ENCODE peak calls at places on chromosomes 4 and X, in six cellular contexts. H, L, N, A, V and O are unnamed samples.
A peak's percentile ranks its signal among the peaks of the same experiment; 100 is the strongest.

GRCh38 chr4:120839624-120839973 is 82.9 kb downstream of the PRDM5 start:
- DNase-seq in L (no peak), V (no peak), H (no peak), N (no peak), A (no peak), O (no peak)

GRCh38 chr4:109548655-109549054 is 11.4 kb upstream of the MCUB start:
- DNase-seq in L (no peak), A (no peak), H (no peak), N (no peak), V (no peak), O (no peak)

GRCh38 chr4:175103403-175103802 is 185.2 kb downstream of the ADAM29 start:
- DNase-seq in N (no peak), H (no peak), A (no peak), L (no peak), V (no peak), O (no peak)

GRCh38 chrX:22952011-22952410 is 47.7 kb upstream of the DDX53 start:
- DNase-seq in H (no peak), A (no peak), V (no peak), N (no peak), L (no peak), O (no peak)

GRCh38 chrX:99750721-99751120 is 659.4 kb downstream of the PCDH19 start:
- DNase-seq in H (no peak), L (no peak), V (no peak), A (no peak), N (no peak), O (no peak)

GRCh38 chrX:16695079-16695676 is 17.3 kb downstream of the CTPS2 start:
- DNase-seq in V (peak; percentile 25), L (peak; percentile 75), N (peak; percentile 89), A (peak; percentile 78), H (peak; percentile 35), O (no peak)

GRCh38 chrX:123818243-123818642 is 41.6 kb upstream of the XIAP start:
- DNase-seq in L (no peak), N (no peak), A (no peak), H (no peak), V (no peak), O (no peak)

GRCh38 chr4:37816006-37816405 is 10.5 kb upstream of the PGM2 start:
- DNase-seq in A (no peak), N (no peak), H (no peak), L (no peak), V (no peak), O (no peak)

GRCh38 chr4:99818661-99819060 is 2.0 kb downstream of the DAPP1 start:
- DNase-seq in V (no peak), A (no peak), L (no peak), H (no peak), N (no peak), O (no peak)

GRCh38 chrX:6325437-6325836 is 96.8 kb upstream of the NLGN4X start:
- DNase-seq in H (no peak), A (no peak), V (no peak), L (no peak), N (no peak), O (no peak)

GRCh38 chr4:7021930-7022658 is 21.1 kb upstream of the TADA2B start:
- DNase-seq in A (no peak), V (no peak), L (no peak), H (no peak), N (no peak), O (no peak)

GRCh38 chr4:71377561-71377960 is 38.7 kb downstream of the SLC4A4 start:
- DNase-seq in V (no peak), L (no peak), H (no peak), N (no peak), A (no peak), O (no peak)

GRCh38 chrX:40003982-40004535 is 93.7 kb downstream of the BCOR start:
- DNase-seq in V (no peak), L (no peak), N (no peak), H (no peak), A (no peak), O (no peak)

GRCh38 chrX:119826399-119826959 is 26.3 kb downstream of the UPF3B start:
- DNase-seq in H (no peak), V (no peak), L (no peak), A (no peak), N (no peak), O (no peak)

GRCh38 chr4:110396963-110397362 is 79.0 kb upstream of the ENPEP start:
- DNase-seq in V (no peak), A (no peak), N (no peak), L (no peak), H (no peak), O (no peak)

GRCh38 chr4:62301500-62301899 is 1101.4 kb downstream of the ADGRL3 start:
- DNase-seq in H (no peak), V (no peak), N (no peak), A (no peak), L (no peak), O (no peak)

GRCh38 chrX:70313503-70313902 is 23.6 kb downstream of the KIF4A start:
- DNase-seq in L (no peak), N (no peak), A (no peak), V (no peak), H (no peak), O (no peak)

GRCh38 chrX:39877919-39878318 is 219.8 kb downstream of the BCOR start:
- DNase-seq in H (no peak), A (no peak), L (no peak), V (no peak), N (no peak), O (no peak)

GRCh38 chrX:128759745-128760144 is 707.5 kb upstream of the ACTRT1 start:
- DNase-seq in N (no peak), A (no peak), H (no peak), V (no peak), L (no peak), O (no peak)

GRCh38 chr4:169254546-169254983 is 16.2 kb downstream of the SH3RF1 start:
- DNase-seq in H (no peak), A (peak; percentile 29), V (no peak), N (no peak), L (peak; percentile 69), O (peak; percentile 18)

GRCh38 chr4:19177616-19178015 is 1074.1 kb upstream of the SLIT2 start:
- DNase-seq in H (no peak), L (no peak), A (no peak), V (no peak), N (no peak), O (no peak)

GRCh38 chr4:2860391-2861348 is 17.0 kb downstream of the ADD1 start:
- DNase-seq in N (no peak), V (no peak), A (no peak), H (no peak), L (no peak), O (no peak)

GRCh38 chrX:80432863-80433262 is 12.6 kb downstream of the TENT5D start:
- DNase-seq in N (no peak), H (no peak), V (no peak), A (no peak), L (no peak), O (peak; percentile 2)

GRCh38 chr4:128287159-128287870 is at the start of gene PGRMC2:
- DNase-seq in A (peak; percentile 51), H (peak; percentile 21), L (peak; percentile 73), V (no peak), N (peak; percentile 80), O (no peak)

GRCh38 chrX:107601759-107602158 is 26.6 kb upstream of the PRPS1 start:
- DNase-seq in V (no peak), A (no peak), H (no peak), N (no peak), L (no peak), O (no peak)

GRCh38 chr4:116899536-116899935 is 185.8 kb downstream of the TRAM1L1 start:
- DNase-seq in N (no peak), A (no peak), V (no peak), H (no peak), L (no peak), O (no peak)